ENCODE peak calls at places on chromosomes 1 and 21, in six cellular contexts. A is right lobe of liver, V is uterus, J is HCT116, K is NB4, R is transverse colon. L is an unnamed sample.

GRCh38 chr1:205542367-205542766 is 37.9 kb downstream of the CDK18 start:
- DNase-seq in K (no peak), J (no peak), A (peak), V (no peak), R (peak), L (no peak)

GRCh38 chr1:39132505-39133339 is 71.8 kb upstream of the MACF1 start:
- DNase-seq in J (peak), A (peak), K (no peak), R (peak), V (peak), L (no peak)

GRCh38 chr1:159334797-159335196 is 32.7 kb downstream of the FCER1A start:
- DNase-seq in R (no peak), J (no peak), K (no peak), A (no peak), V (no peak), L (no peak)

GRCh38 chr1:54287176-54287650 is 87.2 kb downstream of the MRPL37 start:
- DNase-seq in J (no peak), R (peak), A (peak), K (peak), V (peak), L (no peak)

GRCh38 chr1:61293197-61293596 is 210.8 kb downstream of the NFIA start:
- DNase-seq in V (no peak), J (no peak), R (no peak), A (no peak), K (no peak), L (no peak)

GRCh38 chr1:67130673-67131072 is 4.1 kb downstream of the C1orf141 start:
- DNase-seq in R (no peak), V (no peak), J (no peak), A (no peak), K (no peak), L (no peak)

GRCh38 chr1:70327306-70328076 is 27.0 kb downstream of the ANKRD13C start:
- DNase-seq in J (peak), V (no peak), A (no peak), K (no peak), R (no peak), L (no peak)

GRCh38 chr1:201511925-201512539 is 5.1 kb upstream of the CSRP1 start:
- DNase-seq in A (peak), J (no peak), K (peak), R (peak), V (peak), L (peak)

GRCh38 chr1:235881930-235882700 is 15.4 kb upstream of the LYST start:
- DNase-seq in A (peak), J (no peak), R (no peak), V (no peak), K (no peak), L (no peak)

GRCh38 chr1:24688033-24688432 is 44.9 kb downstream of the SRRM1 start:
- DNase-seq in K (no peak), A (no peak), V (no peak), J (no peak), R (no peak), L (no peak)

GRCh38 chr1:24693827-24694379 is 50.8 kb downstream of the SRRM1 start:
- DNase-seq in K (no peak), V (no peak), A (no peak), J (no peak), R (no peak), L (no peak)

GRCh38 chr1:24683713-24684162 is 40.6 kb downstream of the SRRM1 start:
- DNase-seq in J (peak), K (peak), V (no peak), R (no peak), A (no peak), L (no peak)

GRCh38 chr1:24692351-24692980 is 49.4 kb downstream of the SRRM1 start:
- DNase-seq in K (no peak), J (no peak), A (no peak), R (no peak), V (no peak), L (no peak)

DNA sequence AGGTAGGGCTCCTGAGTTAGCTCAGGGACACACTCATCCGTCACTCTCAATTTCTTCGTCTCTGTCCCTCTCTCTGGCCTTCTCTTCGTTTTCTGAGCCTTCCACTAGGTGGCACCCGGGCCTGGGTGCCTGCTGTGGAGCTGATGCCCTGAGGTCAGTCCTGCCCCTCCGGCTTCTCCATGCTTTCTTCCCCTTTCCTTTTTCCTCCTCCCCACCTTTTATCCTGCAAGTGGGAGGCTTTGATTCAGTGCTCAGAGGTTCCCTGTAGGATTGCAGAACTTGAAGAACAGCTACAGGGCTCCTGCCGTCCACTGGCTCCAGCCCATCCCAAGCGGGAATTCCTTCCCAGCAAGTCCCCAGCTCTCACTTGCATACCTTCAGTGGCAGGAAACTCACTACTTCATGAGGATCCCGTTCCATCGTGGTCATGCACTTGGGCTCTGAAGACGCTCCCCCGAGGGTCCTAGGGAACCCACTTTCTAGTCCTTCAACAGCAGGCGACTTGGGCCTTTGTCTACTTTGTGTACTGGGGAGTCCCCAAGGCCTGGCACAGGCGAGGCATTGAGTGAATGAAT is 45.6 kb downstream of the SRRM1 start:
- DNase-seq in J (peak), R (peak), V (peak), K (peak), A (peak), L (peak)
- TF ChIP-seq POLR2A in J (no peak), R (no peak), V (no peak), K (no peak), A (no peak), L (no peak)

DNA sequence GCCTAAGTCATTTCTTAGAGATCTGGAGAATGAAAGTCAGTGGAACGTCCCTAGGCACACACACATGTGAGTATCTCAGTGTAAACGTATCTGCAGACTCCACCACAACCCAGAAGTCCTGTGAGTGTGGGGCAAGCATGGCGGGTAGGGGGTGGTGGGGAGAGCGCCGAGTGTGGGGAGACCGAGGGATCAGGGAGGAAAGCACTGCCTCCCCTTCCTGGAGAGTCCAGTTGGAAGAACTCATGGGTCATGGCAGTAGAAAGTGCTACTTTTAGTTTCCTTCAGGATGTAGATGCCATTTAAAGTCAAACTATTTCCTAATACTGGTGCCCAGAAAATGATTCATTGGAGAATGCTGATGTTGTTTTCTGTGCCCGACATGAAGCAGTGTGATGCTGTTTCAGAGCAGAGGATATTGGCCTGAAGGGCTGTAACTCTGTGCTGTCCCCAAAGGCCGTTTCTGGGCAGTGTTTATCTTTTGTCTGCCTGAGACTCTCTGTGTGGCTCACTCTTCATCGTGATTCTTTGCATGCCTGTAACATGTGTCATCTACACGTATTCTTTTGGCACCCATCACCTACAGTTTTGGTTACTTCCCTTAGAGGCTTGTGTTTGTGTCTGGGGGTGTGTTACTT is 45.7 kb upstream of the TSPAN2 start:
- DNase-seq in V (no peak), R (no peak), J (peak), A (no peak), K (no peak), L (no peak)
- TF ChIP-seq POLR2A in V (no peak), R (no peak), J (no peak), A (no peak), K (no peak), L (no peak)

DNA sequence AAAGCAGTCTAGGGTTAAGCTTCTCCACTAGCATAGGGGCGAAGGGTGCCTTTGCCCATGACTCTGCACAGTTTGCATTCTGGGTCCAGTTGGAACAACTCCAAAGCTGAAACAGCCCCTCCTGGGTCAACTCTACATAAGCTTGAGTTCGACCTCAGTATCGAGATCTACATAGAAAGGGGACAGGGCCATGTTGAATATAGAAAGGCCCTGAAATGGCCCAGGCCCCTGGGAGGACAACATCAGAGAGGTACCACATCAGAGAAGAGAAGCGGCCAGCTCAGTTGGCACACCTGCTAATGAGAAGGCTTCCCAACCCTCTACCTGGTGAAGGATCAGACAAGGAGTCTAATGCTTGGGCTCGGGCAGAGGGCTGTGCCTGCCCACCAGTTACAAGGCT is 1.6 kb downstream of the DENND2D start:
- DNase-seq in R (no peak), V (no peak), K (no peak), J (no peak), A (no peak), L (no peak)
- TF ChIP-seq POLR2A in R (no peak), V (no peak), K (no peak), J (no peak), A (no peak), L (no peak)

GRCh38 chr21:41763398-41763931 is 3.4 kb downstream of the RIPK4 start:
- DNase-seq in J (no peak), R (no peak), K (no peak), V (no peak), A (no peak), L (no peak)

GRCh38 chr21:41763996-41764395 is 2.9 kb downstream of the RIPK4 start:
- DNase-seq in A (no peak), R (no peak), K (no peak), V (no peak), J (no peak), L (no peak)

GRCh38 chr21:41761211-41762181 is 5.4 kb downstream of the RIPK4 start:
- DNase-seq in R (no peak), A (peak), J (no peak), K (peak), V (no peak), L (no peak)

GRCh38 chr21:41762236-41762635 is 4.6 kb downstream of the RIPK4 start:
- DNase-seq in K (no peak), A (no peak), V (no peak), J (no peak), R (no peak), L (no peak)

GRCh38 chr21:41762753-41763152 is 4.1 kb downstream of the RIPK4 start:
- DNase-seq in K (no peak), V (no peak), R (no peak), J (no peak), A (no peak), L (no peak)
- TF ChIP-seq POLR2A in K (no peak), V (no peak), R (no peak), J (no peak), A (no peak), L (no peak)

DNA sequence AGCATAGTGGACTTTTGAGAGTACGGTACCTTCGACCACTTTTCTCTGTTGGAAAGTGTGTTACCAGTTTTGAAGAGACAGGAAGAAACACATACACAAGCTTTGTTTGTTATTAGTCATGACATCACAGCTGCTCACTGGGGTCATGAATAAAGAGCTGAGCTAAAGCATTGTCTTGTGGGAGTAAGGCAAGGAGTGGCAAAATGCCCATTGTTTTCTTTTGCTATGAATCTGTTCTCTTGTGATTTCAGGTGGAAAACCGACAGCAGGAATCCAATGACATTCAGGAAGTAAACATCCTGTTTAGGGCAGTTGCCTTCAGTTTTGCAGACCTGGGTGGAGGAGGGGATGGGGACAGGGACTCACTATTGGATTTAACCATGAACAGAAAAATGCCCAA is 66.2 kb downstream of the RGL1 start:
- DNase-seq in K (no peak), V (no peak), R (no peak), J (peak), A (no peak), L (no peak)
- TF ChIP-seq POLR2A in K (no peak), V (no peak), R (no peak), J (no peak), A (no peak), L (no peak)

GRCh38 chr1:28508435-28508754 is 2.6 kb downstream of the RCC1 start:
- DNase-seq in R (no peak), V (no peak), A (no peak), K (peak), J (no peak), L (no peak)
- TF ChIP-seq POLR2A in R (no peak), V (no peak), A (no peak), K (peak), J (no peak), L (peak)

DNA sequence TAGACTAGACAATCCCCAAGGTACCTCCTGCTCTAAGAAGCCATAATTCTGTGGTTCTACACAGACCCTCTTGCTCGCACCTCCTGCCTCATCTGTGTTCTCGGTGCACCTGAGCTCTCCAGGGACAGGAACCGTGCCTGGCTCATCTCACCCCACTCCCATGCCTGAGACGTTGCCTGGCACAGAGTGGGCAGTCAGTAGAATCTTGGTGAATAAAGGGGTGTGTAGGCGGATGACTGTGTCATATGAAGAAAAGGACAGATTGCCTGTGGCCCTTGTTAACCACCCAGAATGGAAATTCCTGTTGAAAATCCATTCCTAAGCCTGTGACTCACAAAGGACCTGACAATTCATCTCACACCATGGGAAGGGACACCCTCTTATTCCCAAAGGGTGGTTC is 92.9 kb downstream of the KCNN3 start:
- DNase-seq in V (no peak), J (no peak), K (no peak), R (no peak), A (no peak), L (no peak)
- TF ChIP-seq POLR2A in V (no peak), J (no peak), K (no peak), R (no peak), A (no peak), L (no peak)